ENCODE peak calls at places on chromosomes 12 and 14, in nine cellular contexts. U is transverse colon; M is mesendoderm; V is pancreas; L is psoas muscle; F is mammary epithelial cell; R is right atrium auricular region; H is CD4-positive, alpha-beta memory T cell; S is HCT116. Y is an unnamed sample.
A peak's percentile ranks its signal among the peaks of the same experiment; 100 is the strongest.

GRCh38 chr12:130673036-130673705 is 42.9 kb downstream of the RIMBP2 start:
- DNase-seq in V (no peak), U (no peak), M (no peak), S (no peak), L (no peak), F (no peak), R (no peak), H (no peak), Y (no peak)

GRCh38 chr12:124617615-124618014 is 50.2 kb upstream of the NCOR2 start:
- DNase-seq in F (no peak), R (no peak), H (no peak), S (no peak), U (no peak), V (peak; percentile 39), L (peak; percentile 59), M (no peak), Y (no peak)

GRCh38 chr14:69726761-69727511 is 40.0 kb upstream of the SRSF5 start:
- DNase-seq in R (peak; percentile 88), L (peak; percentile 85), H (peak; percentile 79), S (no peak), U (peak; percentile 85), M (peak; percentile 71), V (peak; percentile 75), F (peak; percentile 50), Y (peak; percentile 86)

GRCh38 chr14:98940693-98941437 is 331.1 kb downstream of the BCL11B start:
- DNase-seq in S (no peak), L (no peak), U (no peak), R (no peak), M (no peak), F (no peak), V (no peak), H (no peak), Y (no peak)

GRCh38 chr12:10075451-10075850 is 23.3 kb downstream of the CLEC1A start:
- DNase-seq in M (no peak), H (no peak), V (no peak), S (no peak), L (no peak), U (no peak), R (no peak), F (no peak), Y (no peak)

GRCh38 chr12:118981285-118982201 is at the start of gene SRRM4:
- DNase-seq in M (peak; percentile 94), R (no peak), V (no peak), L (peak; percentile 11), F (no peak), U (no peak), S (no peak), H (no peak), Y (no peak)

GRCh38 chr14:51607677-51608076 is 44.0 kb upstream of the FRMD6 start:
- DNase-seq in S (no peak), F (no peak), H (no peak), U (no peak), R (no peak), M (no peak), V (peak; percentile 17), L (no peak), Y (no peak)

GRCh38 chr12:48183876-48184548 is 568 bp downstream of the CCDC184 start:
- DNase-seq in L (peak; percentile 26), M (peak; percentile 22), R (no peak), V (no peak), S (no peak), H (no peak), U (no peak), F (no peak), Y (no peak)

GRCh38 chr12:109762071-109762672 is 48.5 kb downstream of the FAM222A start:
- DNase-seq in V (no peak), L (no peak), U (no peak), R (no peak), M (no peak), S (no peak), H (no peak), F (no peak), Y (no peak)

GRCh38 chr12:115949675-115950074 is 327.8 kb downstream of the MED13L start:
- DNase-seq in R (no peak), U (no peak), V (no peak), H (no peak), L (no peak), F (no peak), M (peak; percentile 69), S (no peak), Y (no peak)

GRCh38 chr12:104049278-104050257 is at the start of gene GLT8D2:
- DNase-seq in S (no peak), H (no peak), V (no peak), F (peak; percentile 57), M (peak; percentile 60), U (peak; percentile 25), L (peak; percentile 61), R (peak; percentile 65), Y (peak; percentile 42)
- H3K4me1 ChIP-seq in S (peaks cover 8% of the 10 kb centered on the region), H (peaks cover 8% of the 10 kb centered on the region), V (no peaks in the 10 kb centered on the region), F (peaks cover 23% of the 10 kb centered on the region), M (peaks cover 3% of the 10 kb centered on the region), U (peaks cover 29% of the 10 kb centered on the region), L (peaks cover 12% of the 10 kb centered on the region), R (peaks cover 32% of the 10 kb centered on the region), Y (no peaks in the 10 kb centered on the region)

DNA sequence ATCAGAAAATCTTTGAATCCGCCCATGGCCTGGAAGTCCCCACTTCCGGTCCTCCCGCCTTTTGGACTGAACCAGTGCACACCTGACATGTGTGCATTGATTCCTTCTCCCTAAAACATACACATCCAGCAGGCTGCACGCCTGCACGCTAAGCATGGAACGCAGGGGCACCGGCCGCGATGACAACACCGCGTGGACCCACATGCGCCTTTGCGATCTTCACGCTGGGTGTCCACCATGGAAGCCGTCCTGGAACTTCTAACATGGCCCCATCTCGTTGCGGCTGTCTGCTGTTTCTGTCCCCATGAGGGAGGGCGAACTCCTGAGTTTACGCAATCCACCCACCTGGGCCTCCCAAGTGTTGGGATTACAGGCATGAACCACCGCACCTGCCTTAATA is 73.7 kb downstream of the GALNT9 start:
- DNase-seq in S (no peak), V (no peak), F (no peak), R (no peak), U (no peak), M (no peak), L (no peak), H (no peak), Y (no peak)
- H3K4me1 ChIP-seq in S (no peaks in the 10 kb centered on the region), V (no peaks in the 10 kb centered on the region), F (no peaks in the 10 kb centered on the region), R (no peaks in the 10 kb centered on the region), U (no peaks in the 10 kb centered on the region), M (peaks cover 5% of the 10 kb centered on the region), L (no peaks in the 10 kb centered on the region), H (no peaks in the 10 kb centered on the region), Y (no peaks in the 10 kb centered on the region)

GRCh38 chr14:56821807-56822615 is 11.7 kb upstream of the OTX2 start:
- DNase-seq in U (no peak), S (no peak), R (no peak), H (no peak), L (no peak), V (no peak), F (no peak), M (no peak), Y (no peak)

GRCh38 chr14:56817396-56817921 is 7.2 kb upstream of the OTX2 start:
- DNase-seq in S (no peak), H (no peak), U (no peak), F (no peak), M (no peak), V (no peak), L (no peak), R (no peak), Y (no peak)

GRCh38 chr14:56826214-56826613 is 15.9 kb upstream of the OTX2 start:
- DNase-seq in H (no peak), R (no peak), S (no peak), V (no peak), F (no peak), L (no peak), M (no peak), U (no peak), Y (no peak)

GRCh38 chr14:56816575-56817391 is 6.5 kb upstream of the OTX2 start:
- DNase-seq in U (no peak), H (no peak), R (no peak), S (no peak), M (peak; percentile 71), L (no peak), V (no peak), F (peak; percentile 16), Y (no peak)

DNA sequence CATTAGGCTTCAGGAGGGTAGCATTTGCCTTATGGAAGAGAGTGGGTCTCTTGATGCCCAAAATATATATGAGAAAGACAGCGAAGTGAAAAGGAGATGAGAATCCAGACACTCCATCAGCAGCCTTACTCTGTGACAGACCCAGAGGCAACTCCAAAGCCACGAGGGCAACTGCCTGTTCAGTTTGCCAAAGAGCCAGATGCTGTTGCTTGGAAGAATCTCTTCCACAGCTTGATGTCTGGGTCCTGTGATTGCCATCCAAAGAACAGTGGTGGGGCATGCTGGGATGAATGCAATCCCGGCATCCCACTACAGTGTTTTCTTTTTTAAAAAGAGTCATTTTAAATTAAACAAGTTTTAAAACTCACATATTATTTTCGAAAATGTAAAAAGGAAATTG is 10.9 kb upstream of the OTX2 start:
- DNase-seq in L (no peak), U (no peak), S (no peak), M (no peak), R (no peak), V (no peak), F (no peak), H (no peak), Y (no peak)
- H3K4me1 ChIP-seq in L (no peaks in the 10 kb centered on the region), U (peaks cover 5% of the 10 kb centered on the region), S (no peaks in the 10 kb centered on the region), M (no peaks in the 10 kb centered on the region), R (no peaks in the 10 kb centered on the region), V (no peaks in the 10 kb centered on the region), F (no peaks in the 10 kb centered on the region), H (no peaks in the 10 kb centered on the region), Y (peaks cover 3% of the 10 kb centered on the region)

GRCh38 chr14:93984070-93984469 is 7.7 kb upstream of the ASB2 start:
- DNase-seq in R (no peak), L (peak; percentile 55), S (no peak), V (no peak), H (no peak), U (no peak), M (peak; percentile 77), F (peak; percentile 30), Y (no peak)
- H3K4me1 ChIP-seq in R (peaks cover 53% of the 10 kb centered on the region), L (peaks cover 49% of the 10 kb centered on the region), S (peaks cover 29% of the 10 kb centered on the region), V (no peaks in the 10 kb centered on the region), H (peaks cover 19% of the 10 kb centered on the region), U (peaks cover 17% of the 10 kb centered on the region), M (peaks cover 2% of the 10 kb centered on the region), F (peaks cover 21% of the 10 kb centered on the region), Y (no peaks in the 10 kb centered on the region)

Y was measured in mucosa of descending colon.